ENCODE peak calls at places on chromosomes 13 and 19, in ten cellular contexts. One of them, this sample, is unnamed.

GRCh38 chr13:40971321-40971720 is 47.8 kb downstream of the ELF1 start:
- DNase-seq in cardiac fibroblast: no peak
- DNase-seq in heart right ventricle: no peak
- DNase-seq in fibroblast of lung: no peak
- DNase-seq in progenitor cell of endocrine pancreas: no peak
- DNase-seq in transverse colon: no peak
- DNase-seq in GM20000: no peak
- DNase-seq in tibial nerve: no peak
- DNase-seq in neural progenitor cell: no peak
- DNase-seq in endodermal cell: no peak
- DNase-seq in this sample: no peak

GRCh38 chr19:44955500-44956439 is 590 bp downstream of the CLPTM1 start:
- DNase-seq in endodermal cell: no peak
- DNase-seq in progenitor cell of endocrine pancreas: no peak
- DNase-seq in cardiac fibroblast: peak
- DNase-seq in tibial nerve: no peak
- DNase-seq in fibroblast of lung: peak
- DNase-seq in GM20000: no peak
- DNase-seq in neural progenitor cell: no peak
- DNase-seq in transverse colon: no peak
- DNase-seq in heart right ventricle: no peak
- DNase-seq in this sample: no peak

GRCh38 chr13:109743706-109744453 is 42.5 kb downstream of the IRS2 start:
- DNase-seq in tibial nerve: no peak
- DNase-seq in progenitor cell of endocrine pancreas: no peak
- DNase-seq in cardiac fibroblast: peak
- DNase-seq in transverse colon: peak
- DNase-seq in heart right ventricle: no peak
- DNase-seq in GM20000: no peak
- DNase-seq in neural progenitor cell: no peak
- DNase-seq in endodermal cell: peak
- DNase-seq in fibroblast of lung: peak
- DNase-seq in this sample: peak

GRCh38 chr13:39232999-39233398 is 194.7 kb downstream of the NHLRC3 start:
- DNase-seq in tibial nerve: no peak
- DNase-seq in transverse colon: no peak
- DNase-seq in heart right ventricle: no peak
- DNase-seq in GM20000: no peak
- DNase-seq in fibroblast of lung: no peak
- DNase-seq in progenitor cell of endocrine pancreas: no peak
- DNase-seq in neural progenitor cell: no peak
- DNase-seq in endodermal cell: no peak
- DNase-seq in cardiac fibroblast: no peak
- DNase-seq in this sample: no peak

GRCh38 chr13:53254495-53254894 is 225.9 kb downstream of the OLFM4 start:
- DNase-seq in heart right ventricle: no peak
- DNase-seq in tibial nerve: no peak
- DNase-seq in fibroblast of lung: no peak
- DNase-seq in neural progenitor cell: peak
- DNase-seq in transverse colon: no peak
- DNase-seq in endodermal cell: peak
- DNase-seq in GM20000: no peak
- DNase-seq in progenitor cell of endocrine pancreas: peak
- DNase-seq in cardiac fibroblast: peak
- DNase-seq in this sample: no peak

GRCh38 chr13:33411312-33411711 is 125.8 kb upstream of the STARD13 start:
- DNase-seq in transverse colon: no peak
- DNase-seq in tibial nerve: no peak
- DNase-seq in heart right ventricle: no peak
- DNase-seq in fibroblast of lung: no peak
- DNase-seq in cardiac fibroblast: no peak
- DNase-seq in progenitor cell of endocrine pancreas: no peak
- DNase-seq in GM20000: no peak
- DNase-seq in neural progenitor cell: no peak
- DNase-seq in endodermal cell: no peak
- DNase-seq in this sample: no peak

GRCh38 chr19:51788936-51789795 is 5.8 kb upstream of the FPR3 start:
- DNase-seq in heart right ventricle: no peak
- DNase-seq in transverse colon: no peak
- DNase-seq in fibroblast of lung: no peak
- DNase-seq in progenitor cell of endocrine pancreas: no peak
- DNase-seq in GM20000: no peak
- DNase-seq in endodermal cell: no peak
- DNase-seq in neural progenitor cell: no peak
- DNase-seq in cardiac fibroblast: peak
- DNase-seq in tibial nerve: no peak
- DNase-seq in this sample: no peak

GRCh38 chr13:33610471-33611015 is 207.4 kb upstream of the RFC3 start:
- DNase-seq in tibial nerve: no peak
- DNase-seq in fibroblast of lung: peak
- DNase-seq in heart right ventricle: peak
- DNase-seq in GM20000: no peak
- DNase-seq in progenitor cell of endocrine pancreas: no peak
- DNase-seq in cardiac fibroblast: peak
- DNase-seq in neural progenitor cell: peak
- DNase-seq in endodermal cell: peak
- DNase-seq in transverse colon: peak
- DNase-seq in this sample: peak

GRCh38 chr19:53980553-53981407 is 10.7 kb upstream of the CACNG6 start:
- DNase-seq in heart right ventricle: no peak
- DNase-seq in cardiac fibroblast: peak
- DNase-seq in GM20000: no peak
- DNase-seq in fibroblast of lung: peak
- DNase-seq in neural progenitor cell: peak
- DNase-seq in tibial nerve: no peak
- DNase-seq in progenitor cell of endocrine pancreas: no peak
- DNase-seq in endodermal cell: peak
- DNase-seq in transverse colon: no peak
- DNase-seq in this sample: peak

GRCh38 chr19:13228561-13228960 is 78.3 kb downstream of the IER2 start:
- DNase-seq in transverse colon: no peak
- DNase-seq in cardiac fibroblast: peak
- DNase-seq in neural progenitor cell: no peak
- DNase-seq in endodermal cell: no peak
- DNase-seq in GM20000: no peak
- DNase-seq in progenitor cell of endocrine pancreas: no peak
- DNase-seq in fibroblast of lung: no peak
- DNase-seq in tibial nerve: no peak
- DNase-seq in heart right ventricle: no peak
- DNase-seq in this sample: no peak

GRCh38 chr19:7230826-7231225 is 63.4 kb downstream of the INSR start:
- DNase-seq in cardiac fibroblast: no peak
- DNase-seq in GM20000: no peak
- DNase-seq in tibial nerve: no peak
- DNase-seq in endodermal cell: no peak
- DNase-seq in fibroblast of lung: no peak
- DNase-seq in progenitor cell of endocrine pancreas: no peak
- DNase-seq in heart right ventricle: peak
- DNase-seq in neural progenitor cell: no peak
- DNase-seq in transverse colon: no peak
- DNase-seq in this sample: no peak

DNA sequence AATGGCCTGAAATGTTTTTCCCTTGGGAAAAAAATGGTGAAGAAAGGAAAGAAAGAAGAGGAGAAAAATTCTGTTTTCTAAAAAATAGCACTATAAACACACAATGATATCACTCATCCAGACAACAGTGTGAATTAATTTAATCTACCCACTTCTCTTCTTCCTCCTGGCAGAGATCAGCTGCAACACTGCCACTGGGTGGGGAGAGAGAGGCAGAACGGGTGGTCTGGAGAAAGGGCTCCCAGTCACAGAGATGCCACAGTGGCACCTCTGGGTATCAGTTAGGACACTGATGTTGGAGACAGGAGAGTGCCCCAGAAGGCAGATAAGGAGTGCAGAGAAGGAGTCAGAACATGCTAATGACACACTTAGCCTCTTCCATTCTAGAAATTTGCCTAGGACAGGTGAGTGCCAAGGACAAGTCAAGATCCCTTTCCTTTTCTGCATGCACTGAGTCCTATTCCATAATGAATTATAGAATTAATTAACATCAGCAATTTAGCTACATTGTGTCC is 168.6 kb downstream of the SUCLA2 start:
- DNase-seq in heart right ventricle: no peak
- DNase-seq in fibroblast of lung: no peak
- DNase-seq in neural progenitor cell: no peak
- DNase-seq in cardiac fibroblast: no peak
- DNase-seq in GM20000: no peak
- DNase-seq in progenitor cell of endocrine pancreas: no peak
- DNase-seq in tibial nerve: no peak
- DNase-seq in transverse colon: no peak
- DNase-seq in endodermal cell: no peak
- DNase-seq in this sample: no peak
- TF ChIP-seq CTCF in heart right ventricle: no peak
- TF ChIP-seq CTCF in fibroblast of lung: no peak
- TF ChIP-seq CTCF in neural progenitor cell: peak
- TF ChIP-seq CTCF in cardiac fibroblast: no peak
- TF ChIP-seq CTCF in GM20000: no peak
- TF ChIP-seq CTCF in progenitor cell of endocrine pancreas: no peak
- TF ChIP-seq CTCF in tibial nerve: no peak
- TF ChIP-seq CTCF in transverse colon: no peak
- TF ChIP-seq CTCF in endodermal cell: peak
- TF ChIP-seq CTCF in this sample: no peak

GRCh38 chr13:20206065-20206725 is 13.5 kb upstream of the GJB2 start:
- DNase-seq in neural progenitor cell: no peak
- DNase-seq in GM20000: no peak
- DNase-seq in cardiac fibroblast: no peak
- DNase-seq in progenitor cell of endocrine pancreas: no peak
- DNase-seq in heart right ventricle: no peak
- DNase-seq in transverse colon: no peak
- DNase-seq in tibial nerve: no peak
- DNase-seq in fibroblast of lung: no peak
- DNase-seq in endodermal cell: no peak
- DNase-seq in this sample: no peak
- TF ChIP-seq CTCF in neural progenitor cell: no peak
- TF ChIP-seq CTCF in GM20000: no peak
- TF ChIP-seq CTCF in cardiac fibroblast: no peak
- TF ChIP-seq CTCF in progenitor cell of endocrine pancreas: no peak
- TF ChIP-seq CTCF in heart right ventricle: no peak
- TF ChIP-seq CTCF in transverse colon: no peak
- TF ChIP-seq CTCF in tibial nerve: no peak
- TF ChIP-seq CTCF in fibroblast of lung: no peak
- TF ChIP-seq CTCF in endodermal cell: peak
- TF ChIP-seq CTCF in this sample: no peak

GRCh38 chr13:111953546-111954178 is 113.3 kb upstream of the SOX1 start:
- DNase-seq in cardiac fibroblast: no peak
- DNase-seq in neural progenitor cell: no peak
- DNase-seq in GM20000: no peak
- DNase-seq in endodermal cell: peak
- DNase-seq in tibial nerve: no peak
- DNase-seq in fibroblast of lung: no peak
- DNase-seq in progenitor cell of endocrine pancreas: no peak
- DNase-seq in heart right ventricle: no peak
- DNase-seq in transverse colon: no peak
- DNase-seq in this sample: no peak

GRCh38 chr13:111951982-111952565 is 114.9 kb upstream of the SOX1 start:
- DNase-seq in progenitor cell of endocrine pancreas: no peak
- DNase-seq in fibroblast of lung: no peak
- DNase-seq in neural progenitor cell: no peak
- DNase-seq in cardiac fibroblast: no peak
- DNase-seq in transverse colon: no peak
- DNase-seq in heart right ventricle: no peak
- DNase-seq in GM20000: no peak
- DNase-seq in tibial nerve: no peak
- DNase-seq in endodermal cell: peak
- DNase-seq in this sample: no peak

GRCh38 chr13:111950697-111951096 is 116.3 kb upstream of the SOX1 start:
- DNase-seq in neural progenitor cell: no peak
- DNase-seq in endodermal cell: no peak
- DNase-seq in tibial nerve: no peak
- DNase-seq in transverse colon: no peak
- DNase-seq in heart right ventricle: no peak
- DNase-seq in cardiac fibroblast: no peak
- DNase-seq in fibroblast of lung: no peak
- DNase-seq in progenitor cell of endocrine pancreas: no peak
- DNase-seq in GM20000: no peak
- DNase-seq in this sample: no peak

GRCh38 chr13:111954681-111955411 is 112.1 kb upstream of the SOX1 start:
- DNase-seq in endodermal cell: peak
- DNase-seq in GM20000: no peak
- DNase-seq in transverse colon: no peak
- DNase-seq in neural progenitor cell: no peak
- DNase-seq in cardiac fibroblast: no peak
- DNase-seq in tibial nerve: no peak
- DNase-seq in progenitor cell of endocrine pancreas: no peak
- DNase-seq in heart right ventricle: no peak
- DNase-seq in fibroblast of lung: no peak
- DNase-seq in this sample: no peak

GRCh38 chr13:111952814-111953213 is 114.1 kb upstream of the SOX1 start:
- DNase-seq in progenitor cell of endocrine pancreas: no peak
- DNase-seq in GM20000: no peak
- DNase-seq in tibial nerve: no peak
- DNase-seq in fibroblast of lung: no peak
- DNase-seq in heart right ventricle: no peak
- DNase-seq in transverse colon: no peak
- DNase-seq in neural progenitor cell: no peak
- DNase-seq in endodermal cell: peak
- DNase-seq in cardiac fibroblast: no peak
- DNase-seq in this sample: no peak
- TF ChIP-seq CTCF in progenitor cell of endocrine pancreas: no peak
- TF ChIP-seq CTCF in GM20000: no peak
- TF ChIP-seq CTCF in tibial nerve: no peak
- TF ChIP-seq CTCF in fibroblast of lung: no peak
- TF ChIP-seq CTCF in heart right ventricle: no peak
- TF ChIP-seq CTCF in transverse colon: no peak
- TF ChIP-seq CTCF in neural progenitor cell: no peak
- TF ChIP-seq CTCF in endodermal cell: no peak
- TF ChIP-seq CTCF in cardiac fibroblast: no peak
- TF ChIP-seq CTCF in this sample: no peak

GRCh38 chr19:17794412-17794730 is 567 bp upstream of the B3GNT3 start:
- DNase-seq in progenitor cell of endocrine pancreas: no peak
- DNase-seq in transverse colon: no peak
- DNase-seq in endodermal cell: no peak
- DNase-seq in fibroblast of lung: no peak
- DNase-seq in GM20000: no peak
- DNase-seq in cardiac fibroblast: no peak
- DNase-seq in neural progenitor cell: peak
- DNase-seq in tibial nerve: no peak
- DNase-seq in heart right ventricle: no peak
- DNase-seq in this sample: no peak

GRCh38 chr19:17784201-17785008 is 10.5 kb upstream of the B3GNT3 start:
- DNase-seq in transverse colon: peak
- DNase-seq in tibial nerve: no peak
- DNase-seq in heart right ventricle: peak
- DNase-seq in endodermal cell: peak
- DNase-seq in neural progenitor cell: peak
- DNase-seq in fibroblast of lung: peak
- DNase-seq in cardiac fibroblast: peak
- DNase-seq in progenitor cell of endocrine pancreas: peak
- DNase-seq in GM20000: peak
- DNase-seq in this sample: peak

GRCh38 chr19:17790059-17790780 is 4.7 kb upstream of the B3GNT3 start:
- DNase-seq in tibial nerve: no peak
- DNase-seq in neural progenitor cell: no peak
- DNase-seq in endodermal cell: no peak
- DNase-seq in fibroblast of lung: no peak
- DNase-seq in transverse colon: peak
- DNase-seq in heart right ventricle: no peak
- DNase-seq in progenitor cell of endocrine pancreas: no peak
- DNase-seq in cardiac fibroblast: no peak
- DNase-seq in GM20000: no peak
- DNase-seq in this sample: peak

GRCh38 chr19:17787274-17787913 is 7.5 kb upstream of the B3GNT3 start:
- DNase-seq in neural progenitor cell: no peak
- DNase-seq in tibial nerve: no peak
- DNase-seq in heart right ventricle: no peak
- DNase-seq in progenitor cell of endocrine pancreas: no peak
- DNase-seq in cardiac fibroblast: no peak
- DNase-seq in fibroblast of lung: no peak
- DNase-seq in transverse colon: no peak
- DNase-seq in GM20000: no peak
- DNase-seq in endodermal cell: no peak
- DNase-seq in this sample: no peak

GRCh38 chr19:17788632-17789031 is 6.3 kb upstream of the B3GNT3 start:
- DNase-seq in endodermal cell: no peak
- DNase-seq in neural progenitor cell: no peak
- DNase-seq in progenitor cell of endocrine pancreas: no peak
- DNase-seq in transverse colon: no peak
- DNase-seq in tibial nerve: no peak
- DNase-seq in cardiac fibroblast: no peak
- DNase-seq in heart right ventricle: no peak
- DNase-seq in fibroblast of lung: no peak
- DNase-seq in GM20000: no peak
- DNase-seq in this sample: no peak
- TF ChIP-seq CTCF in endodermal cell: no peak
- TF ChIP-seq CTCF in neural progenitor cell: no peak
- TF ChIP-seq CTCF in progenitor cell of endocrine pancreas: no peak
- TF ChIP-seq CTCF in transverse colon: no peak
- TF ChIP-seq CTCF in tibial nerve: no peak
- TF ChIP-seq CTCF in cardiac fibroblast: no peak
- TF ChIP-seq CTCF in heart right ventricle: no peak
- TF ChIP-seq CTCF in fibroblast of lung: no peak
- TF ChIP-seq CTCF in GM20000: no peak
- TF ChIP-seq CTCF in this sample: no peak

This sample was measured in colonic mucosa.